ENCODE peak calls at places on chromosomes 4 and X, in five cellular contexts. X, A, I, G and D are unnamed samples.

GRCh38 chrX:56788229-56788628 is 59.2 kb downstream of the NBDY start:
- DNase-seq in I (no peak), X (no peak), G (no peak), A (peak; percentile 26), D (no peak)

GRCh38 chrX:71992711-71993110 is 82.1 kb downstream of the NHSL2 start:
- DNase-seq in G (no peak), A (no peak), X (no peak), I (no peak), D (no peak)

GRCh38 chrX:146614693-146615524 is 194.7 kb upstream of the CXorf51B start:
- DNase-seq in I (no peak), A (no peak), G (no peak), X (no peak), D (no peak)

GRCh38 chrX:7941390-7942042 is 14.3 kb upstream of the PNPLA4 start:
- DNase-seq in A (peak; percentile 7), I (no peak), G (no peak), X (no peak), D (no peak)

GRCh38 chr4:16437836-16438235 is 211.6 kb upstream of the TAPT1 start:
- DNase-seq in X (no peak), A (peak; percentile 48), G (no peak), I (no peak), D (no peak)

GRCh38 chr4:41678951-41679350 is 69.6 kb downstream of the PHOX2B start:
- DNase-seq in I (no peak), A (no peak), G (no peak), X (no peak), D (no peak)

GRCh38 chr4:47824844-47825243 is 13.0 kb downstream of the CORIN start:
- DNase-seq in X (no peak), A (no peak), I (no peak), G (no peak), D (peak; percentile 9)

GRCh38 chr4:152094851-152095700 is 334.3 kb upstream of the GATB start:
- DNase-seq in X (no peak), A (peak; percentile 67), G (peak; percentile 90), I (no peak), D (peak; percentile 60)

GRCh38 chr4:158996669-158997074 is 106.2 kb upstream of the RAPGEF2 start:
- DNase-seq in A (peak; percentile 97), X (no peak), G (no peak), I (no peak), D (peak; percentile 91)

GRCh38 chr4:183349673-183350072 is 27.4 kb upstream of the CLDN24 start:
- DNase-seq in X (no peak), A (peak; percentile 61), G (no peak), I (no peak), D (peak; percentile 35)

GRCh38 chr4:88971536-88971935 is 85.4 kb downstream of the FAM13A start:
- DNase-seq in X (no peak), A (no peak), I (no peak), G (peak; percentile 53), D (no peak)

GRCh38 chr4:742742-743311 is 37.2 kb downstream of the PCGF3 start:
- DNase-seq in X (peak; percentile 56), G (peak; percentile 61), I (peak; percentile 94), A (peak; percentile 42), D (peak; percentile 65)

GRCh38 chrX:25007059-25008053 is 8.4 kb downstream of the ARX start:
- DNase-seq in A (no peak), X (no peak), I (peak; percentile 61), G (no peak), D (no peak)

GRCh38 chrX:77779695-77780094 is 6.3 kb downstream of the ATRX start:
- DNase-seq in X (no peak), A (no peak), G (no peak), I (no peak), D (no peak)
- H3K14ac ChIP-seq in X (no peak overlapping the region), A (no peak overlapping the region), G (no peak overlapping the region), I (no peak overlapping the region), D (no peak overlapping the region)

GRCh38 chr4:37976513-37976912 is 16.3 kb downstream of the PTTG2 start:
- DNase-seq in A (no peak), X (no peak), I (no peak), G (peak; percentile 75), D (no peak)
- H3K4me3 ChIP-seq in A (peak overlapping the region; percentile 59), X (no peak overlapping the region), I (peak overlapping the region; percentile 50), G (no peak overlapping the region), D (no peak overlapping the region)

DNA sequence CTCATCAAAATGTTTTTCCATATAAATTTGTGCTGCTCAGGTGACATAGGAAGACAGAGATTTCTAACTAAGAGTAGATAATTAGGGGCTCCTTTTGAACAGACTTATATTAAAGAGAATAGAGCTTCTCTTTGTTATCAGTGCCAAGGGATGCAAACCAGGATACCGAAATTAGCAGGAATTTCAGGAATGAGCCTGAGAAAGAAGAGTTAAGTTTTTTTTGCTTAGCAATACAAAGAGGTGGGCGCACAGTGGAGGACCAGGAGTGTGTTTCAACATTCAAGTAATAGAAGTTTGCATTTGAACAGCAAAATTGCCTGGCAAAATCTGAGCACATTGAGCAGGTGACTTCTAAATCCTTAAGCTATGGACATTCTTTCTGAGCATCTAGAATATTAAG is 541.3 kb downstream of the GBA3 start:
- DNase-seq in G (no peak), I (no peak), A (no peak), X (peak; percentile 32), D (no peak)
- H3K4ac ChIP-seq in G (no peak overlapping the region), I (no peak overlapping the region), A (no peak overlapping the region), X (no peak overlapping the region), D (no peak overlapping the region)

GRCh38 chr4:6493668-6494304 is 21.4 kb upstream of the PPP2R2C start:
- DNase-seq in I (peak; percentile 48), G (no peak), X (peak; percentile 8), A (peak; percentile 3), D (no peak)

GRCh38 chr4:6491235-6491634 is 18.8 kb upstream of the PPP2R2C start:
- DNase-seq in G (no peak), I (peak; percentile 14), A (no peak), X (no peak), D (no peak)

GRCh38 chr4:6494431-6495295 is 22.2 kb upstream of the PPP2R2C start:
- DNase-seq in I (no peak), A (no peak), G (no peak), X (no peak), D (no peak)

GRCh38 chr4:6492027-6492590 is 19.7 kb upstream of the PPP2R2C start:
- DNase-seq in G (no peak), X (no peak), A (no peak), I (peak; percentile 30), D (no peak)

GRCh38 chr4:6492861-6493667 is 20.6 kb upstream of the PPP2R2C start:
- DNase-seq in I (peak; percentile 41), X (no peak), A (no peak), G (no peak), D (no peak)
- H3K14ac ChIP-seq in I (no peak overlapping the region), X (no peak overlapping the region), A (no peak overlapping the region), G (no peak overlapping the region), D (no peak overlapping the region)